ENCODE peak calls at places on chromosomes 3 and 15, in five cellular contexts. One of them, this sample, is unnamed.
A peak's percentile ranks its signal among the peaks of the same experiment; 100 is the strongest.

GRCh38 chr15:69026355-69026754 is 11.9 kb downstream of the NOX5 start:
- DNase-seq in HTR-8/SVneo: no peak
- DNase-seq in stimulated activated CD4-positive, alpha-beta T cell treated with anti-CD3 and anti-CD28 coated beads, Interleukin-1b, Interleukin-23, amount 100 ng/mL, for 4 hours: no peak
- DNase-seq in lower leg skin: no peak
- DNase-seq in colonic mucosa: no peak
- DNase-seq in this sample: peak; percentile 80

GRCh38 chr3:189629803-189630455 is 1.3 kb upstream of the TP63 start:
- DNase-seq in lower leg skin: no peak
- DNase-seq in HTR-8/SVneo: no peak
- DNase-seq in stimulated activated CD4-positive, alpha-beta T cell treated with anti-CD3 and anti-CD28 coated beads, Interleukin-1b, Interleukin-23, amount 100 ng/mL, for 4 hours: no peak
- DNase-seq in colonic mucosa: no peak
- DNase-seq in this sample: no peak

GRCh38 chr3:123605789-123606234 is 21.0 kb upstream of the HACD2 start:
- DNase-seq in lower leg skin: no peak
- DNase-seq in stimulated activated CD4-positive, alpha-beta T cell treated with anti-CD3 and anti-CD28 coated beads, Interleukin-1b, Interleukin-23, amount 100 ng/mL, for 4 hours: no peak
- DNase-seq in HTR-8/SVneo: peak; percentile 15
- DNase-seq in colonic mucosa: no peak
- DNase-seq in this sample: no peak

GRCh38 chr3:194194051-194194756 is 58.3 kb downstream of the HES1 start:
- DNase-seq in stimulated activated CD4-positive, alpha-beta T cell treated with anti-CD3 and anti-CD28 coated beads, Interleukin-1b, Interleukin-23, amount 100 ng/mL, for 4 hours: no peak
- DNase-seq in HTR-8/SVneo: no peak
- DNase-seq in lower leg skin: no peak
- DNase-seq in colonic mucosa: no peak
- DNase-seq in this sample: no peak

GRCh38 chr3:38521391-38521987 is 25.3 kb downstream of the EXOG start:
- DNase-seq in colonic mucosa: peak; percentile 69
- DNase-seq in HTR-8/SVneo: peak; percentile 38
- DNase-seq in lower leg skin: no peak
- DNase-seq in stimulated activated CD4-positive, alpha-beta T cell treated with anti-CD3 and anti-CD28 coated beads, Interleukin-1b, Interleukin-23, amount 100 ng/mL, for 4 hours: peak; percentile 25
- DNase-seq in this sample: no peak

GRCh38 chr3:148930785-148931184 is 60.6 kb upstream of the GYG1 start:
- DNase-seq in stimulated activated CD4-positive, alpha-beta T cell treated with anti-CD3 and anti-CD28 coated beads, Interleukin-1b, Interleukin-23, amount 100 ng/mL, for 4 hours: no peak
- DNase-seq in HTR-8/SVneo: peak; percentile 61
- DNase-seq in lower leg skin: no peak
- DNase-seq in colonic mucosa: no peak
- DNase-seq in this sample: no peak

GRCh38 chr3:139109271-139109670 is 64.6 kb upstream of the PRR23C start:
- DNase-seq in stimulated activated CD4-positive, alpha-beta T cell treated with anti-CD3 and anti-CD28 coated beads, Interleukin-1b, Interleukin-23, amount 100 ng/mL, for 4 hours: no peak
- DNase-seq in colonic mucosa: no peak
- DNase-seq in HTR-8/SVneo: no peak
- DNase-seq in lower leg skin: peak; percentile 58
- DNase-seq in this sample: peak; percentile 66

GRCh38 chr3:112931737-112932521 is 43.0 kb downstream of the CD200R1 start:
- DNase-seq in colonic mucosa: no peak
- DNase-seq in lower leg skin: no peak
- DNase-seq in HTR-8/SVneo: no peak
- DNase-seq in stimulated activated CD4-positive, alpha-beta T cell treated with anti-CD3 and anti-CD28 coated beads, Interleukin-1b, Interleukin-23, amount 100 ng/mL, for 4 hours: no peak
- DNase-seq in this sample: no peak

GRCh38 chr15:81054236-81054635 is 53.5 kb downstream of the TLNRD1 start:
- DNase-seq in HTR-8/SVneo: no peak
- DNase-seq in colonic mucosa: no peak
- DNase-seq in stimulated activated CD4-positive, alpha-beta T cell treated with anti-CD3 and anti-CD28 coated beads, Interleukin-1b, Interleukin-23, amount 100 ng/mL, for 4 hours: no peak
- DNase-seq in lower leg skin: no peak
- DNase-seq in this sample: no peak

GRCh38 chr3:182490601-182491485 is 302.5 kb upstream of the ATP11B start:
- DNase-seq in colonic mucosa: peak; percentile 23
- DNase-seq in lower leg skin: no peak
- DNase-seq in HTR-8/SVneo: no peak
- DNase-seq in stimulated activated CD4-positive, alpha-beta T cell treated with anti-CD3 and anti-CD28 coated beads, Interleukin-1b, Interleukin-23, amount 100 ng/mL, for 4 hours: no peak
- DNase-seq in this sample: no peak

GRCh38 chr3:67875338-67875737 is 220.9 kb upstream of the SUCLG2 start:
- DNase-seq in lower leg skin: no peak
- DNase-seq in stimulated activated CD4-positive, alpha-beta T cell treated with anti-CD3 and anti-CD28 coated beads, Interleukin-1b, Interleukin-23, amount 100 ng/mL, for 4 hours: no peak
- DNase-seq in colonic mucosa: no peak
- DNase-seq in HTR-8/SVneo: peak; percentile 10
- DNase-seq in this sample: no peak

GRCh38 chr3:88997276-88997675 is 110.1 kb upstream of the EPHA3 start:
- DNase-seq in lower leg skin: no peak
- DNase-seq in HTR-8/SVneo: no peak
- DNase-seq in colonic mucosa: no peak
- DNase-seq in stimulated activated CD4-positive, alpha-beta T cell treated with anti-CD3 and anti-CD28 coated beads, Interleukin-1b, Interleukin-23, amount 100 ng/mL, for 4 hours: no peak
- DNase-seq in this sample: no peak

GRCh38 chr15:62545392-62546227 is 380.5 kb upstream of the C2CD4B start:
- DNase-seq in lower leg skin: peak; percentile 91
- DNase-seq in HTR-8/SVneo: no peak
- DNase-seq in stimulated activated CD4-positive, alpha-beta T cell treated with anti-CD3 and anti-CD28 coated beads, Interleukin-1b, Interleukin-23, amount 100 ng/mL, for 4 hours: no peak
- DNase-seq in colonic mucosa: peak; percentile 59
- DNase-seq in this sample: no peak

GRCh38 chr3:177703788-177704187 is 506.5 kb upstream of the TBL1XR1 start:
- DNase-seq in lower leg skin: no peak
- DNase-seq in HTR-8/SVneo: no peak
- DNase-seq in colonic mucosa: no peak
- DNase-seq in stimulated activated CD4-positive, alpha-beta T cell treated with anti-CD3 and anti-CD28 coated beads, Interleukin-1b, Interleukin-23, amount 100 ng/mL, for 4 hours: no peak
- DNase-seq in this sample: no peak

GRCh38 chr15:78804391-78804792 is 6.9 kb downstream of the ADAMTS7 start:
- DNase-seq in colonic mucosa: no peak
- DNase-seq in stimulated activated CD4-positive, alpha-beta T cell treated with anti-CD3 and anti-CD28 coated beads, Interleukin-1b, Interleukin-23, amount 100 ng/mL, for 4 hours: no peak
- DNase-seq in lower leg skin: no peak
- DNase-seq in HTR-8/SVneo: no peak
- DNase-seq in this sample: no peak

GRCh38 chr15:52566889-52567288 is 1.9 kb downstream of the ARPP19 start:
- DNase-seq in HTR-8/SVneo: no peak
- DNase-seq in colonic mucosa: no peak
- DNase-seq in stimulated activated CD4-positive, alpha-beta T cell treated with anti-CD3 and anti-CD28 coated beads, Interleukin-1b, Interleukin-23, amount 100 ng/mL, for 4 hours: no peak
- DNase-seq in lower leg skin: no peak
- DNase-seq in this sample: no peak

GRCh38 chr15:35491173-35491572 is 54.8 kb downstream of the DPH6 start:
- DNase-seq in stimulated activated CD4-positive, alpha-beta T cell treated with anti-CD3 and anti-CD28 coated beads, Interleukin-1b, Interleukin-23, amount 100 ng/mL, for 4 hours: no peak
- DNase-seq in lower leg skin: no peak
- DNase-seq in HTR-8/SVneo: no peak
- DNase-seq in colonic mucosa: peak; percentile 27
- DNase-seq in this sample: no peak

GRCh38 chr15:41648770-41649169 is 11.4 kb upstream of the MGA start:
- DNase-seq in stimulated activated CD4-positive, alpha-beta T cell treated with anti-CD3 and anti-CD28 coated beads, Interleukin-1b, Interleukin-23, amount 100 ng/mL, for 4 hours: no peak
- DNase-seq in HTR-8/SVneo: no peak
- DNase-seq in colonic mucosa: no peak
- DNase-seq in lower leg skin: no peak
- DNase-seq in this sample: no peak

GRCh38 chr15:55588070-55588817 is at the start of gene PYGO1:
- DNase-seq in lower leg skin: peak; percentile 87
- DNase-seq in colonic mucosa: peak; percentile 28
- DNase-seq in stimulated activated CD4-positive, alpha-beta T cell treated with anti-CD3 and anti-CD28 coated beads, Interleukin-1b, Interleukin-23, amount 100 ng/mL, for 4 hours: peak; percentile 29
- DNase-seq in HTR-8/SVneo: peak; percentile 41
- DNase-seq in this sample: no peak

GRCh38 chr3:115655761-115656282 is 32.5 kb downstream of the GAP43 start:
- DNase-seq in stimulated activated CD4-positive, alpha-beta T cell treated with anti-CD3 and anti-CD28 coated beads, Interleukin-1b, Interleukin-23, amount 100 ng/mL, for 4 hours: no peak
- DNase-seq in HTR-8/SVneo: no peak
- DNase-seq in colonic mucosa: no peak
- DNase-seq in lower leg skin: no peak
- DNase-seq in this sample: no peak

GRCh38 chr3:156491192-156491591 is 63.7 kb downstream of the SSR3 start:
- DNase-seq in HTR-8/SVneo: no peak
- DNase-seq in lower leg skin: no peak
- DNase-seq in colonic mucosa: no peak
- DNase-seq in stimulated activated CD4-positive, alpha-beta T cell treated with anti-CD3 and anti-CD28 coated beads, Interleukin-1b, Interleukin-23, amount 100 ng/mL, for 4 hours: no peak
- DNase-seq in this sample: no peak

GRCh38 chr15:52857471-52857870 is 67.3 kb upstream of the ONECUT1 start:
- DNase-seq in stimulated activated CD4-positive, alpha-beta T cell treated with anti-CD3 and anti-CD28 coated beads, Interleukin-1b, Interleukin-23, amount 100 ng/mL, for 4 hours: no peak
- DNase-seq in colonic mucosa: no peak
- DNase-seq in lower leg skin: no peak
- DNase-seq in HTR-8/SVneo: no peak
- DNase-seq in this sample: no peak

GRCh38 chr3:106963446-106963845 is 413.8 kb upstream of the CCDC54 start:
- DNase-seq in colonic mucosa: no peak
- DNase-seq in HTR-8/SVneo: peak; percentile 3
- DNase-seq in stimulated activated CD4-positive, alpha-beta T cell treated with anti-CD3 and anti-CD28 coated beads, Interleukin-1b, Interleukin-23, amount 100 ng/mL, for 4 hours: no peak
- DNase-seq in lower leg skin: no peak
- DNase-seq in this sample: no peak

GRCh38 chr3:30676424-30677346 is 70.3 kb downstream of the TGFBR2 start:
- DNase-seq in HTR-8/SVneo: no peak
- DNase-seq in stimulated activated CD4-positive, alpha-beta T cell treated with anti-CD3 and anti-CD28 coated beads, Interleukin-1b, Interleukin-23, amount 100 ng/mL, for 4 hours: no peak
- DNase-seq in lower leg skin: no peak
- DNase-seq in colonic mucosa: no peak
- DNase-seq in this sample: no peak

GRCh38 chr15:100265641-100266035 is 76.1 kb downstream of the ADAMTS17 start:
- DNase-seq in lower leg skin: peak; percentile 76
- DNase-seq in stimulated activated CD4-positive, alpha-beta T cell treated with anti-CD3 and anti-CD28 coated beads, Interleukin-1b, Interleukin-23, amount 100 ng/mL, for 4 hours: no peak
- DNase-seq in colonic mucosa: peak; percentile 12
- DNase-seq in HTR-8/SVneo: no peak
- DNase-seq in this sample: peak; percentile 90

GRCh38 chr3:170307998-170308398 is 49.5 kb upstream of the SKIL start:
- DNase-seq in stimulated activated CD4-positive, alpha-beta T cell treated with anti-CD3 and anti-CD28 coated beads, Interleukin-1b, Interleukin-23, amount 100 ng/mL, for 4 hours: no peak
- DNase-seq in lower leg skin: no peak
- DNase-seq in HTR-8/SVneo: no peak
- DNase-seq in colonic mucosa: no peak
- DNase-seq in this sample: no peak

GRCh38 chr15:23422099-23422945 is 24.7 kb downstream of the GOLGA6L2 start:
- DNase-seq in HTR-8/SVneo: no peak
- DNase-seq in lower leg skin: no peak
- DNase-seq in stimulated activated CD4-positive, alpha-beta T cell treated with anti-CD3 and anti-CD28 coated beads, Interleukin-1b, Interleukin-23, amount 100 ng/mL, for 4 hours: no peak
- DNase-seq in colonic mucosa: no peak
- DNase-seq in this sample: no peak

GRCh38 chr3:127610105-127610504 is 11.9 kb downstream of the MCM2 start:
- DNase-seq in lower leg skin: no peak
- DNase-seq in HTR-8/SVneo: no peak
- DNase-seq in colonic mucosa: no peak
- DNase-seq in stimulated activated CD4-positive, alpha-beta T cell treated with anti-CD3 and anti-CD28 coated beads, Interleukin-1b, Interleukin-23, amount 100 ng/mL, for 4 hours: no peak
- DNase-seq in this sample: no peak

GRCh38 chr15:43253431-43254403 is 13.0 kb downstream of the TGM5 start:
- DNase-seq in HTR-8/SVneo: no peak
- DNase-seq in colonic mucosa: no peak
- DNase-seq in stimulated activated CD4-positive, alpha-beta T cell treated with anti-CD3 and anti-CD28 coated beads, Interleukin-1b, Interleukin-23, amount 100 ng/mL, for 4 hours: no peak
- DNase-seq in lower leg skin: peak; percentile 87
- DNase-seq in this sample: no peak